ENCODE peak calls at places on chromosomes 2 and 18, in four cellular contexts. One of them, this sample, is unnamed.

GRCh38 chr2:18536100-18536499 is 24.4 kb downstream of the RDH14 start:
- DNase-seq in upper lobe of right lung: no peak
- DNase-seq in tibial nerve: no peak
- DNase-seq in heart right ventricle: no peak
- DNase-seq in this sample: no peak

GRCh38 chr18:24976502-24976901 is 375.5 kb downstream of the ZNF521 start:
- DNase-seq in upper lobe of right lung: no peak
- DNase-seq in tibial nerve: no peak
- DNase-seq in heart right ventricle: no peak
- DNase-seq in this sample: no peak

GRCh38 chr2:61660511-61661388 is 122.6 kb upstream of the XPO1 start:
- DNase-seq in upper lobe of right lung: no peak
- DNase-seq in tibial nerve: no peak
- DNase-seq in heart right ventricle: peak; percentile 58
- DNase-seq in this sample: peak; percentile 47

GRCh38 chr2:198006733-198007132 is 202.3 kb downstream of the PLCL1 start:
- DNase-seq in upper lobe of right lung: no peak
- DNase-seq in tibial nerve: no peak
- DNase-seq in heart right ventricle: no peak
- DNase-seq in this sample: no peak

GRCh38 chr2:99637157-99637697 is 147.4 kb upstream of the REV1 start:
- DNase-seq in upper lobe of right lung: no peak
- DNase-seq in tibial nerve: no peak
- DNase-seq in heart right ventricle: no peak
- DNase-seq in this sample: no peak

GRCh38 chr2:120064664-120065063 is 51.8 kb downstream of the EPB41L5 start:
- DNase-seq in upper lobe of right lung: no peak
- DNase-seq in tibial nerve: no peak
- DNase-seq in heart right ventricle: no peak
- DNase-seq in this sample: no peak

GRCh38 chr2:170739048-170739447 is 23.9 kb downstream of the SP5 start:
- DNase-seq in upper lobe of right lung: no peak
- DNase-seq in tibial nerve: no peak
- DNase-seq in heart right ventricle: no peak
- DNase-seq in this sample: no peak

GRCh38 chr2:219638948-219639341 is 11.5 kb downstream of the SLC4A3 start:
- DNase-seq in upper lobe of right lung: no peak
- DNase-seq in tibial nerve: no peak
- DNase-seq in heart right ventricle: no peak
- DNase-seq in this sample: no peak

GRCh38 chr2:156333274-156333950 is 891 bp upstream of the NR4A2 start:
- DNase-seq in upper lobe of right lung: no peak
- DNase-seq in tibial nerve: no peak
- DNase-seq in heart right ventricle: no peak
- DNase-seq in this sample: no peak

GRCh38 chr18:75915941-75916640 is 488.6 kb upstream of the SMIM21 start:
- DNase-seq in upper lobe of right lung: no peak
- DNase-seq in tibial nerve: no peak
- DNase-seq in heart right ventricle: no peak
- DNase-seq in this sample: peak; percentile 68

GRCh38 chr2:1183300-1183699 is 230.0 kb upstream of the TPO start:
- DNase-seq in upper lobe of right lung: no peak
- DNase-seq in tibial nerve: no peak
- DNase-seq in heart right ventricle: no peak
- DNase-seq in this sample: no peak

GRCh38 chr2:2528801-2529200 is 197.7 kb upstream of the MYT1L start:
- DNase-seq in upper lobe of right lung: no peak
- DNase-seq in tibial nerve: no peak
- DNase-seq in heart right ventricle: no peak
- DNase-seq in this sample: no peak

GRCh38 chr2:169395821-169396374 is 33.6 kb upstream of the LRP2 start:
- DNase-seq in upper lobe of right lung: no peak
- DNase-seq in tibial nerve: no peak
- DNase-seq in heart right ventricle: no peak
- DNase-seq in this sample: no peak

GRCh38 chr2:108314586-108315296 is 26.0 kb downstream of the SULT1C2 start:
- DNase-seq in upper lobe of right lung: no peak
- DNase-seq in tibial nerve: no peak
- DNase-seq in heart right ventricle: no peak
- DNase-seq in this sample: no peak

GRCh38 chr2:177284531-177284930 is 20.0 kb upstream of the NFE2L2 start:
- DNase-seq in upper lobe of right lung: no peak
- DNase-seq in tibial nerve: no peak
- DNase-seq in heart right ventricle: no peak
- DNase-seq in this sample: no peak

GRCh38 chr2:36459725-36460137 is 104.2 kb downstream of the CRIM1 start:
- DNase-seq in upper lobe of right lung: no peak
- DNase-seq in tibial nerve: no peak
- DNase-seq in heart right ventricle: peak; percentile 40
- DNase-seq in this sample: no peak

GRCh38 chr2:48870503-48870902 is 115.0 kb upstream of the LHCGR start:
- DNase-seq in upper lobe of right lung: no peak
- DNase-seq in tibial nerve: no peak
- DNase-seq in heart right ventricle: no peak
- DNase-seq in this sample: no peak

GRCh38 chr2:11187083-11187619 is 31.9 kb downstream of the SLC66A3 start:
- DNase-seq in upper lobe of right lung: no peak
- DNase-seq in tibial nerve: no peak
- DNase-seq in heart right ventricle: no peak
- DNase-seq in this sample: no peak

GRCh38 chr2:98013407-98014042 is 17.8 kb upstream of the TMEM131 start:
- DNase-seq in upper lobe of right lung: no peak
- DNase-seq in tibial nerve: no peak
- DNase-seq in heart right ventricle: no peak
- DNase-seq in this sample: no peak

GRCh38 chr2:224221455-224221913 is 180.4 kb downstream of the FAM124B start:
- DNase-seq in upper lobe of right lung: no peak
- DNase-seq in tibial nerve: no peak
- DNase-seq in heart right ventricle: no peak
- DNase-seq in this sample: no peak

GRCh38 chr2:159713691-159714585 is 1.6 kb downstream of the MARCHF7 start:
- DNase-seq in upper lobe of right lung: no peak
- DNase-seq in tibial nerve: no peak
- DNase-seq in heart right ventricle: no peak
- DNase-seq in this sample: no peak

GRCh38 chr2:159712929-159713575 is 746 bp downstream of the MARCHF7 start:
- DNase-seq in upper lobe of right lung: no peak
- DNase-seq in tibial nerve: no peak
- DNase-seq in heart right ventricle: no peak
- DNase-seq in this sample: no peak

GRCh38 chr2:159712194-159712928 is at the start of gene MARCHF7:
- DNase-seq in upper lobe of right lung: peak; percentile 99
- DNase-seq in tibial nerve: peak; percentile 96
- DNase-seq in heart right ventricle: peak; percentile 97
- DNase-seq in this sample: peak; percentile 98

GRCh38 chr2:159715451-159715850 is 3.1 kb downstream of the MARCHF7 start:
- DNase-seq in upper lobe of right lung: no peak
- DNase-seq in tibial nerve: no peak
- DNase-seq in heart right ventricle: no peak
- DNase-seq in this sample: no peak

GRCh38 chr2:159714586-159714930 is 2.3 kb downstream of the MARCHF7 start:
- DNase-seq in upper lobe of right lung: no peak
- DNase-seq in tibial nerve: no peak
- DNase-seq in heart right ventricle: no peak
- DNase-seq in this sample: no peak
- H3K27ac ChIP-seq in upper lobe of right lung: no peak overlapping the region
- H3K27ac ChIP-seq in tibial nerve: no peak overlapping the region
- H3K27ac ChIP-seq in heart right ventricle: no peak overlapping the region
- H3K27ac ChIP-seq in this sample: no peak overlapping the region

GRCh38 chr2:183019718-183020442 is 18.4 kb downstream of the NCKAP1 start:
- DNase-seq in upper lobe of right lung: no peak
- DNase-seq in tibial nerve: no peak
- DNase-seq in heart right ventricle: no peak
- DNase-seq in this sample: no peak

GRCh38 chr2:183022711-183023110 is 15.5 kb downstream of the NCKAP1 start:
- DNase-seq in upper lobe of right lung: no peak
- DNase-seq in tibial nerve: no peak
- DNase-seq in heart right ventricle: no peak
- DNase-seq in this sample: no peak

GRCh38 chr2:183024701-183025100 is 13.6 kb downstream of the NCKAP1 start:
- DNase-seq in upper lobe of right lung: no peak
- DNase-seq in tibial nerve: no peak
- DNase-seq in heart right ventricle: no peak
- DNase-seq in this sample: no peak

GRCh38 chr2:183025993-183026392 is 12.3 kb downstream of the NCKAP1 start:
- DNase-seq in upper lobe of right lung: no peak
- DNase-seq in tibial nerve: no peak
- DNase-seq in heart right ventricle: no peak
- DNase-seq in this sample: no peak

GRCh38 chr2:183021613-183022012 is 16.6 kb downstream of the NCKAP1 start:
- DNase-seq in upper lobe of right lung: no peak
- DNase-seq in tibial nerve: no peak
- DNase-seq in heart right ventricle: no peak
- DNase-seq in this sample: no peak
- H3K36me3 ChIP-seq in upper lobe of right lung: no peaks in the 10 kb centered on the region
- H3K36me3 ChIP-seq in tibial nerve: peaks cover 22% of the 10 kb centered on the region
- H3K36me3 ChIP-seq in heart right ventricle: peaks cover 26% of the 10 kb centered on the region
- H3K36me3 ChIP-seq in this sample: no peaks in the 10 kb centered on the region

GRCh38 chr2:138235041-138235440 is 266.5 kb upstream of the SPOPL start:
- DNase-seq in upper lobe of right lung: no peak
- DNase-seq in tibial nerve: no peak
- DNase-seq in heart right ventricle: no peak
- DNase-seq in this sample: no peak
- H3K27ac ChIP-seq in upper lobe of right lung: no peak overlapping the region
- H3K27ac ChIP-seq in tibial nerve: no peak overlapping the region
- H3K27ac ChIP-seq in heart right ventricle: no peak overlapping the region
- H3K27ac ChIP-seq in this sample: no peak overlapping the region

GRCh38 chr2:69131452-69131851 is 118.5 kb downstream of the ANTXR1 start:
- DNase-seq in upper lobe of right lung: no peak
- DNase-seq in tibial nerve: no peak
- DNase-seq in heart right ventricle: no peak
- DNase-seq in this sample: no peak
- H3K36me3 ChIP-seq in upper lobe of right lung: no peaks in the 10 kb centered on the region
- H3K36me3 ChIP-seq in tibial nerve: peaks cover 30% of the 10 kb centered on the region
- H3K36me3 ChIP-seq in heart right ventricle: peaks cover 9% of the 10 kb centered on the region
- H3K36me3 ChIP-seq in this sample: no peaks in the 10 kb centered on the region

This sample was measured in pancreas.